ENCODE peak calls at places on chromosomes 2 and 18, in five cellular contexts. X is GM23248, V is PC-3, D is SK-N-SH, Z is mammary epithelial cell. W is an unnamed sample.

GRCh38 chr18:24543408-24544140 is 83.1 kb downstream of the HRH4 start:
- DNase-seq in X (no peak), V (no peak), D (no peak), Z (no peak), W (no peak)

GRCh38 chr2:215528555-215528954 is 92.7 kb upstream of the FN1 start:
- DNase-seq in X (peak; percentile 88), V (peak; percentile 98), D (no peak), Z (peak; percentile 87), W (no peak)

GRCh38 chr2:121567957-121568409 is 37.3 kb downstream of the RNU4ATAC start:
- DNase-seq in X (peak; percentile 47), V (no peak), D (no peak), Z (no peak), W (no peak)

GRCh38 chr2:23918837-23919489 is 8.0 kb downstream of the ATAD2B start:
- DNase-seq in X (peak; percentile 51), V (no peak), D (no peak), Z (no peak), W (no peak)

GRCh38 chr2:86238354-86238753 is 39.1 kb downstream of the MRPL35 start:
- DNase-seq in X (no peak), V (no peak), D (no peak), Z (no peak), W (no peak)

GRCh38 chr2:41136966-41137494 is 685.1 kb upstream of the SLC8A1 start:
- DNase-seq in X (peak; percentile 0), V (peak; percentile 45), D (no peak), Z (no peak), W (no peak)

GRCh38 chr2:200763422-200763821 is 48.3 kb upstream of the BZW1 start:
- DNase-seq in X (no peak), V (peak; percentile 48), D (no peak), Z (no peak), W (no peak)

GRCh38 chr2:29058082-29058481 is 16.2 kb downstream of the PCARE start:
- DNase-seq in X (no peak), V (no peak), D (no peak), Z (no peak), W (no peak)

GRCh38 chr18:45449761-45450227 is 165.5 kb upstream of the SLC14A2 start:
- DNase-seq in X (peak; percentile 64), V (no peak), D (peak; percentile 39), Z (no peak), W (peak; percentile 94)

GRCh38 chr2:223586261-223586660 is 15.9 kb downstream of the SCG2 start:
- DNase-seq in X (peak; percentile 89), V (no peak), D (no peak), Z (peak; percentile 27), W (no peak)

GRCh38 chr2:127427376-127428056 is 9.3 kb downstream of the PROC start:
- DNase-seq in X (no peak), V (no peak), D (no peak), Z (no peak), W (no peak)

GRCh38 chr2:225536036-225536435 is 136.5 kb downstream of the NYAP2 start:
- DNase-seq in X (no peak), V (no peak), D (no peak), Z (no peak), W (no peak)

GRCh38 chr2:102251042-102251848 is 60.1 kb upstream of the IL1RL1 start:
- DNase-seq in X (peak; percentile 84), V (no peak), D (peak; percentile 45), Z (no peak), W (peak; percentile 86)

GRCh38 chr2:153871231-153872221 is at the start of gene GALNT13:
- DNase-seq in X (peak; percentile 31), V (peak; percentile 45), D (peak; percentile 92), Z (peak; percentile 22), W (peak; percentile 73)

GRCh38 chr2:191666733-191667132 is 11.2 kb upstream of the NABP1 start:
- DNase-seq in X (peak; percentile 40), V (peak; percentile 26), D (no peak), Z (no peak), W (no peak)

DNA sequence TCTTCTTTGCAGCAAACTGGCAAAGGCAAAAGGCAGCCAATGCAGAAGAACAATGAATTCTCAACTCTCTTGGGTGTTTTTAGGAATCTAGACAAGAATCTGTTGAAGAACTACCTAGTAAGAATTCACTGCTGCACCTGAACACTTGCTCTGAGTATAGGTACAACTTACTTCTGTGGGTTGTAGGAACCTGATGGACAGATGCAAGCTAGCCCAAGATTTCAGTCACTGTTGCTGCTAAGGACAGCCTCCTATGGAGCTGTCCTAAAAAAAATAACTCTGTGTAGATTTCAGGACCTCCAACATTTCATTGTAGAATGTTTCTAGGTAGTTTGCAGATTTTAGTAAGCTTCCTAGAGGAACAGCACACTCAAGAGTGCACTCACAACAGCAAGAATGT is 363.5 kb downstream of the CBLN2 start:
- DNase-seq in X (no peak), V (no peak), D (no peak), Z (no peak), W (no peak)
- H3K9ac ChIP-seq in X (no peak overlapping the region), V (no peak overlapping the region), D (no peak overlapping the region), Z (no peak overlapping the region), W (no peak overlapping the region)

GRCh38 chr2:33291278-33292013 is 185.0 kb upstream of the RASGRP3 start:
- DNase-seq in X (peak; percentile 73), V (peak; percentile 92), D (no peak), Z (peak; percentile 47), W (no peak)

GRCh38 chr2:33292063-33292462 is 184.4 kb upstream of the RASGRP3 start:
- DNase-seq in X (no peak), V (no peak), D (no peak), Z (no peak), W (no peak)

GRCh38 chr2:33289961-33290360 is 186.5 kb upstream of the RASGRP3 start:
- DNase-seq in X (no peak), V (no peak), D (no peak), Z (no peak), W (no peak)

GRCh38 chr2:33297748-33298035 is 178.8 kb upstream of the RASGRP3 start:
- DNase-seq in X (no peak), V (no peak), D (no peak), Z (no peak), W (no peak)

DNA sequence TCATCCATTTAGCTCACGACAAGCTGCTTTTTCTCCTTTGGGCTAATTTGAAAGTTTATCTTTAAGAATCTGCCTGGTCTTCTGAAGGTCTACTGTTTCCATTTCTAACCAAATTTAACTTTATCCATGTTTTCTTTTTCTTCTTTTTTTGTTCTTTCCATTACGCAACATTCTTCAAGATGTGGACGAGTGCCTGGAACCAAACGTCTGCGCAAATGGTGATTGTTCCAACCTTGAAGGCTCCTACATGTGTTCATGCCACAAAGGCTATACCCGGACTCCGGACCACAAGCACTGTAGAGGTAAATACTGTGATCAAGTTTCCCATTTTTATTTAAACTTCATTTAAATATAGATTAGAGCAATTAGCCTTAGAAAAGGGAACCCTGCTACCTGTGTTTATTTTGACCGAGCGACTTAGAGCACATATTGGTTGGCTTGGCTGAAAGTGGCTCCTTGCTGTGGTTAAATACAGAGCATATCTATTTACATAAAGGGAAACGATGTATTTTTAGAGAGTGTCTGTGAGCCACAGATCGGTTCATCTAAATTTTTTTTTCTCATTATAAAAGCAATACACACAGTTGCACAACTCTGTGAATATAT is 183.4 kb upstream of the RASGRP3 start:
- DNase-seq in X (no peak), V (no peak), D (no peak), Z (no peak), W (no peak)
- H3K9ac ChIP-seq in X (no peak overlapping the region), V (no peak overlapping the region), D (no peak overlapping the region), Z (no peak overlapping the region), W (no peak overlapping the region)

DNA sequence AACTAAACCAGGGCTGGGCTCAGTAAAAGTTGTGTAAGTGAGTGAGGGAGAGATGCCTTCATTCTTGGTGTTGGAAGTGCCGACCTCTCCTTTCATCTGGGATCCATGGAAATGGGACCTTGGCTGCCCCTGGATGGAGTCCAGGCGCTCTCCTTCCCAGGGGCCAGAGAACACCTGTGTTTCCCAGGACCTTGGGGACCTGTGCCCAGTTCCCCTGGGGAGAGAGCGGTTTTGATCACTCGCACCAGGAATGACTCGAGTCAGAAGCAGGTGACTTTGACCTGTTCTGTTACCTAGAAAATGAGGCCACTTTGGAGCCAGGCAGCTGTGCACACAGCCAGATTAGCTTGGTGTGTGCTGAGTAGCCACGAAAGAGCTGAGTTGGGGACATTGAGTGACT is 97.3 kb downstream of the SH3BP4 start:
- DNase-seq in X (peak; percentile 39), V (no peak), D (no peak), Z (no peak), W (no peak)
- H3K9ac ChIP-seq in X (no peak overlapping the region), V (no peak overlapping the region), D (no peak overlapping the region), Z (no peak overlapping the region), W (peak overlapping the region; percentile 51)

GRCh38 chr2:183474912-183475695 is 350.9 kb downstream of the NUP35 start:
- DNase-seq in X (no peak), V (no peak), D (no peak), Z (no peak), W (no peak)
- H3K9ac ChIP-seq in X (no peak overlapping the region), V (no peak overlapping the region), D (no peak overlapping the region), Z (no peak overlapping the region), W (no peak overlapping the region)